ENCODE peak calls at places on chromosomes 13 and 19, in six cellular contexts. U is esophagus muscularis mucosa, M is choroid plexus epithelial cell, L is GM23338, A is cardiac muscle cell, H is body of pancreas. D is an unnamed sample.
A peak's percentile ranks its signal among the peaks of the same experiment; 100 is the strongest.

GRCh38 chr19:44635581-44636438 is 7.9 kb upstream of the PVR start:
- DNase-seq in H (no peak), A (no peak), M (peak; percentile 53), L (no peak), U (no peak), D (no peak)

GRCh38 chr19:571127-571974 is 1.0 kb upstream of the BSG start:
- DNase-seq in H (peak; percentile 38), A (peak; percentile 37), L (peak; percentile 77), U (no peak), M (peak; percentile 47), D (peak; percentile 41)

GRCh38 chr19:3336680-3337523 is 29.5 kb upstream of the NFIC start:
- DNase-seq in M (peak; percentile 60), A (peak; percentile 92), U (peak; percentile 97), L (no peak), H (peak; percentile 98), D (no peak)

GRCh38 chr13:36431204-36432105 is 840 bp upstream of the CCNA1 start:
- DNase-seq in A (no peak), L (peak; percentile 45), U (no peak), M (no peak), H (no peak), D (no peak)

GRCh38 chr19:53015159-53015558 is 1.4 kb downstream of the ERVV-1 start:
- DNase-seq in A (no peak), U (no peak), H (no peak), M (no peak), L (no peak), D (no peak)

GRCh38 chr13:99018418-99019180 is 40.7 kb upstream of the DOCK9 start:
- DNase-seq in H (no peak), U (peak; percentile 14), L (no peak), M (peak; percentile 86), A (peak; percentile 48), D (no peak)

GRCh38 chr13:35859981-35860380 is 271.2 kb downstream of the DCLK1 start:
- DNase-seq in U (peak; percentile 29), H (no peak), A (no peak), L (no peak), M (no peak), D (no peak)

GRCh38 chr19:4929186-4929585 is 19.9 kb downstream of the UHRF1 start:
- DNase-seq in H (no peak), U (no peak), M (peak; percentile 65), L (no peak), A (peak; percentile 54), D (no peak)

GRCh38 chr13:41428155-41428554 is 29.2 kb upstream of the RGCC start:
- DNase-seq in L (peak; percentile 44), A (peak; percentile 2), M (no peak), H (no peak), U (no peak), D (no peak)

GRCh38 chr19:10271543-10272086 is 695 bp downstream of the ICAM1 start:
- DNase-seq in A (peak; percentile 51), U (no peak), H (no peak), M (peak; percentile 65), L (no peak), D (no peak)

GRCh38 chr19:3880471-3881271 is at the start of gene ATCAY:
- DNase-seq in L (peak; percentile 87), M (no peak), H (no peak), U (no peak), A (peak; percentile 3), D (peak; percentile 87)

GRCh38 chr13:53405616-53406015 is 377.0 kb downstream of the OLFM4 start:
- DNase-seq in M (no peak), A (no peak), H (no peak), U (no peak), L (peak; percentile 75), D (no peak)

GRCh38 chr19:21638776-21639175 is 128.6 kb downstream of the ZNF100 start:
- DNase-seq in A (no peak), H (no peak), L (no peak), U (no peak), M (no peak), D (no peak)

GRCh38 chr19:1067341-1068103 is 555 bp downstream of the ARHGAP45 start:
- DNase-seq in A (no peak), L (no peak), H (no peak), U (no peak), M (no peak), D (no peak)

GRCh38 chr13:43720780-43721397 is 65.9 kb downstream of the ENOX1 start:
- DNase-seq in U (no peak), M (peak; percentile 44), H (no peak), L (no peak), A (no peak), D (no peak)

GRCh38 chr19:29812080-29812880 is 489 bp downstream of the CCNE1 start:
- DNase-seq in M (no peak), A (no peak), H (peak; percentile 32), L (peak; percentile 35), U (no peak), D (peak; percentile 18)

GRCh38 chr13:46124531-46124966 is 19.7 kb upstream of the CPB2 start:
- DNase-seq in U (no peak), H (no peak), L (no peak), M (no peak), A (no peak), D (no peak)

GRCh38 chr19:13091400-13092161 is 11.1 kb downstream of the LYL1 start:
- DNase-seq in U (no peak), A (peak; percentile 96), L (peak; percentile 73), M (peak; percentile 86), H (no peak), D (peak; percentile 59)

GRCh38 chr13:33111414-33112110 is 95.3 kb downstream of the KL start:
- DNase-seq in H (no peak), M (peak; percentile 78), L (no peak), U (no peak), A (peak; percentile 65), D (no peak)

GRCh38 chr13:46012404-46012803 is 40.1 kb downstream of the ZC3H13 start:
- DNase-seq in M (no peak), L (no peak), H (no peak), A (no peak), U (no peak), D (no peak)

GRCh38 chr13:29499766-29500165 is 95.7 kb downstream of the SLC7A1 start:
- DNase-seq in L (no peak), A (no peak), H (no peak), M (no peak), U (no peak), D (peak; percentile 65)

GRCh38 chr13:29497137-29497654 is 98.3 kb downstream of the SLC7A1 start:
- DNase-seq in A (peak; percentile 92), L (no peak), M (peak; percentile 89), H (peak; percentile 40), U (no peak), D (no peak)

GRCh38 chr13:29496241-29496712 is 99.2 kb downstream of the SLC7A1 start:
- DNase-seq in U (no peak), A (peak; percentile 32), H (peak; percentile 91), L (no peak), M (no peak), D (no peak)

GRCh38 chr13:29500426-29500825 is 95.1 kb downstream of the SLC7A1 start:
- DNase-seq in L (no peak), U (no peak), H (no peak), M (no peak), A (no peak), D (no peak)

DNA sequence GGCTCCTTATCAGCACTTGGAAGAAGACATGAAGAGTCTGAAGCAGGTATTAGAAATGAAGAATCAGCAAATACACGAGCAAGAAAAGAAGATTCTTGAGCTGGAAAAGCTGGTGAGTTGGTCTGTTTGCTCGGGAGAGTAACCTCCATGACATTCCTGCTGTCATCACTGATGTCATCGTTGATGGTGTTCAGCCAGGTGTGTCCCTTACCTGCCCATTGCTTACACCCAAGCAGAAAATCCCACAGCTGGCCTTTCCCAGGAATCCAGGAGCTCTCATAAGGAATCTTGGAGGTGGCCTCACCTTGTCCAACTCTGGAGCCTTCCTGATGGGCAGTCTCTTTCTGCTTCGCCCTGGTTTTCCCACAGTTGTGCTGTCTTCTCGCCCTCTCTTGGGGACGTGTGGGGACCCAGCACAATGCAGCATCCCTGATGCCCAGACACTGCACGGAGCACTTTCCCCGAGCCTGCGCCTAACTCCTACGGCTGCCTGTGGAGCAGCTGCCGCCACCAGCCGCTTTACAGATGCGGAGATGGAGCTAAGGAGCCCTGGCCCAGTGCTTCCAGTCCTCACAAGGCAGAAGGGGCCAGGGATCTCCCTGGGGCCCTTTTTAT is 97.0 kb downstream of the SLC7A1 start:
- DNase-seq in H (no peak), A (no peak), U (no peak), M (no peak), L (no peak), D (no peak)
- H3K4me3 ChIP-seq in H (no peak overlapping the region), A (no peak overlapping the region), U (no peak overlapping the region), M (no peak overlapping the region), L (no peak overlapping the region), D (no peak overlapping the region)

DNA sequence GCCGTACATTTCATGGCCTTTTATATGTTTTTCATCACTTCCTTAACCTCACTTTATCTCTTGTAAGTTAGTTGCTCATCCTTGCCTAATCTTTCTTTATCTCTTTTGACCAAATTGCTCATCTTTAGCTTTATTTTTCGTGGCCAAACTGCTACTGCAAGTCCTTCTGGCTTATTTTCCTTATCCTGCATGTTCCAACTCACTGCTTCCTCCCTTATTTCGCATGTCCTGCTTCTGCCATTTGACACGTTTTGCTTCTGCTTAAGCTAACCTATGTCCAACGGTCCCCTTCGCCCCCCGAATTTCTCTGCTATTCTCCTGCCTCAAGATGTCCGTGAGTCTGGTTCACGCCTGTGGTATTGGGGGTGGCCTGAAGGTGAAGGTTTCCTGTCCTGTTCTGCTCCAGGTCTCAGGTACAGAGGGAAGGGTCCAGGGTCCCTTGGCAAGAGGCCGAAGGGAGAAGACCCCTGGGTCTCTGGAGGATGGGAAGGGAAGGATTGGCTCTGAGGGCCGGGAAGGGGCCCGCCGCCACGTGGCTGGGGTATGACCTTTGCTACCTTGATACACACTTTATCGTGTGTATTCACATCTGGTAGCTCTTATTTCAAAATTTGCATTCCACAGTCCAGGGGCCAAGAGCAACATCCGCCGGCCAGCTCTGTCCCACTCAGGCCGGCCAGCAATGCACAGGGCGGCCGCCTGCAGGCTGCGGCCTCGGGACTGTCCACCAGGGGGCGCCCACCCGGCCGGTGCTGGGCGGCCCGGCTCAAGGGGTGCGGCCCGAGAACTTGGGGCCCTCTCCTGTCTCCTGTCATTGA is 2.9 kb upstream of the C19orf85 start:
- DNase-seq in H (peak; percentile 62), U (no peak), L (peak; percentile 80), M (peak; percentile 82), A (peak; percentile 91), D (peak; percentile 67)
- H3K4me3 ChIP-seq in H (no peak overlapping the region), U (no peak overlapping the region), L (no peak overlapping the region), M (no peak overlapping the region), A (no peak overlapping the region), D (no peak overlapping the region)

GRCh38 chr13:76440568-76440967 is 445.6 kb downstream of the KCTD12 start:
- DNase-seq in L (no peak), U (no peak), A (no peak), M (no peak), H (no peak), D (no peak)
- H3K4me3 ChIP-seq in L (no peak overlapping the region), U (no peak overlapping the region), A (no peak overlapping the region), M (no peak overlapping the region), H (no peak overlapping the region), D (no peak overlapping the region)

DNA sequence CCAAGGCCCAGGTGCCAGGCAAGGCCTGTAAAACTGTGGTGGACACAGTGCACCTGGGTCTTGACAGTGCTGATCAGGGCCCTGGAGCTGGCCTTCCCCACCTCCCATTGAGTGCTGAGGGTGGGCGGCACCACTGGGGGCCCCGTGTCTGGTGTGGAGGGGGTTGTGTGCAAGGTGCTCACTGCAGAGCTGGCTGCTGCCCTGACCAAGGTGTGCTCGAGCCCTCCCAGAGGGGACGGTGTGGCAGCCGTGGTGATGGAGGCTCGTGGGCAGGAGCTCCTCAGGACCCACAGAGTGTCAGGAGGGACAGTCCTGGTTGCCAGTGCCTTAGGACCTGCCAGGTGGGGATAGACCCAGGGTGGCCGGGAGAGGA is 23.0 kb downstream of the ATP4B start:
- DNase-seq in U (no peak), M (no peak), L (no peak), H (no peak), A (no peak), D (no peak)
- H3K4me3 ChIP-seq in U (no peak overlapping the region), M (no peak overlapping the region), L (no peak overlapping the region), H (no peak overlapping the region), A (no peak overlapping the region), D (no peak overlapping the region)

GRCh38 chr19:55259540-55260210 is 858 bp upstream of the PPP6R1 start:
- DNase-seq in M (peak; percentile 14), L (peak; percentile 35), A (no peak), U (no peak), H (no peak), D (no peak)
- H3K4me3 ChIP-seq in M (peak overlapping the region; percentile 56), L (peak overlapping the region; percentile 90), A (peak overlapping the region; percentile 85), U (peak overlapping the region; percentile 94), H (peak overlapping the region; percentile 5), D (peak overlapping the region; percentile 93)

D was measured in BE2C.